ENCODE peak calls at places on chromosome 21, in five cellular contexts. P, Y, D, Q and T are unnamed samples. For H3K4me1, the result is how much of the 10 kb centered on the place peaks cover.

GRCh38 chr21:35273331-35273730 is 224.2 kb upstream of the RUNX1 start:
- DNase-seq in P (no peak), Y (no peak), D (no peak), Q (no peak), T (no peak)

GRCh38 chr21:29208666-29209059 is 78.2 kb downstream of the MAP3K7CL start:
- DNase-seq in P (no peak), Y (no peak), D (no peak), Q (no peak), T (no peak)

GRCh38 chr21:28731700-28732321 is 260.9 kb downstream of the LTN1 start:
- DNase-seq in P (no peak), Y (no peak), D (no peak), Q (no peak), T (no peak)

GRCh38 chr21:46457801-46458314 is 833 bp upstream of the DIP2A start:
- DNase-seq in P (no peak), Y (no peak), D (no peak), Q (peak), T (no peak)

GRCh38 chr21:36551731-36552457 is 72.0 kb upstream of the CLDN14 start:
- DNase-seq in P (no peak), Y (no peak), D (no peak), Q (no peak), T (no peak)

GRCh38 chr21:33698088-33698487 is 55.8 kb downstream of the ITSN1 start:
- DNase-seq in P (no peak), Y (no peak), D (no peak), Q (no peak), T (no peak)

GRCh38 chr21:46021978-46022544 is 40.5 kb downstream of the COL6A1 start:
- DNase-seq in P (peak), Y (peak), D (no peak), Q (no peak), T (no peak)

GRCh38 chr21:24716306-24716918 is 890.9 kb downstream of the MRPL39 start:
- DNase-seq in P (no peak), Y (no peak), D (no peak), Q (no peak), T (no peak)

GRCh38 chr21:34365794-34366193 is 2.0 kb downstream of the KCNE2 start:
- DNase-seq in P (no peak), Y (peak), D (peak), Q (no peak), T (no peak)

GRCh38 chr21:40049031-40049958 is 182.1 kb downstream of the PCP4 start:
- DNase-seq in P (no peak), Y (no peak), D (no peak), Q (no peak), T (no peak)

GRCh38 chr21:14614287-14614686 is 68.2 kb upstream of the SAMSN1 start:
- DNase-seq in P (no peak), Y (no peak), D (no peak), Q (no peak), T (no peak)
- H3K4me1 ChIP-seq in P (under half), Y (under half), D (under half), Q (under half), T (under half)

GRCh38 chr21:26846036-26846931 is 1.1 kb upstream of the ADAMTS1 start:
- DNase-seq in P (peak), Y (peak), D (peak), Q (peak), T (no peak)
- H3K4me1 ChIP-seq in P (under half), Y (under half), D (under half), Q (under half), T (under half)

GRCh38 chr21:41871302-41872030 is 7.7 kb downstream of the PRDM15 start:
- DNase-seq in P (no peak), Y (no peak), D (no peak), Q (no peak), T (no peak)
- H3K4me1 ChIP-seq in P (under half), Y (under half), D (under half), Q (under half), T (under half)

GRCh38 chr21:38293765-38294164 is 37.0 kb downstream of the KCNJ15 start:
- DNase-seq in P (no peak), Y (no peak), D (no peak), Q (no peak), T (no peak)

GRCh38 chr21:38290809-38291208 is 34.0 kb downstream of the KCNJ15 start:
- DNase-seq in P (no peak), Y (no peak), D (no peak), Q (no peak), T (no peak)

GRCh38 chr21:38293113-38293512 is 36.3 kb downstream of the KCNJ15 start:
- DNase-seq in P (no peak), Y (no peak), D (no peak), Q (no peak), T (no peak)

GRCh38 chr21:38289697-38290096 is 32.9 kb downstream of the KCNJ15 start:
- DNase-seq in P (no peak), Y (no peak), D (no peak), Q (no peak), T (no peak)

GRCh38 chr21:38291875-38292274 is 35.1 kb downstream of the KCNJ15 start:
- DNase-seq in P (no peak), Y (no peak), D (no peak), Q (no peak), T (no peak)
- H3K4me1 ChIP-seq in P (under half), Y (under half), D (under half), Q (under half), T (under half)

DNA sequence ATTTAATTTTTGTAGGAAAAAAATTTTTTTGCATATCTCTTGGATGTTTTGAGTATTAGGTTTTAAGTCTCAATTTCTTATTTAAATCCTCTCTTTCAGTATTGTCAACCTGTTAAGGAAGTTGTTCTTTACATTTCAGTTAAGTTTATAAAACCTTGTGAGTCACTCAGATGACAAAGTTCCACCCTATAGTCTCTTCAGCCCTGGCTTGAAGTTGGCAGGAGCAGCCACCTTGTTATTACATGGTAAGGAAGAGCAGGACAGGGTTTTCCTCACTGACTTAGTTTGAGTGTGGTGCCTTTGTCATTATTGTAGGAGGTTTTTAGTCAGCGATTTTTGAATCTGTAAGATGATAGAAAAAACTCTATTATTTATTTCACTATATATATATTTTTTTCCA is 2143.9 kb downstream of the MRPL39 start:
- DNase-seq in P (no peak), Y (no peak), D (no peak), Q (no peak), T (no peak)
- H3K4me1 ChIP-seq in P (under half), Y (under half), D (under half), Q (under half), T (under half)